ENCODE peak calls at places on chromosomes 4 and X, in nine cellular contexts. O, G, N, Q, F, U, Y, I and E are unnamed samples.

GRCh38 chr4:38034986-38035882 is 75.0 kb downstream of the PTTG2 start:
- DNase-seq in O (no peak), G (no peak), Y (no peak), F (no peak), I (no peak), N (peak; percentile 49), Q (peak; percentile 56), U (no peak), E (peak; percentile 68)

GRCh38 chr4:140168474-140168873 is 14.5 kb upstream of the MAML3 start:
- DNase-seq in Y (no peak), U (no peak), Q (no peak), O (no peak), N (peak; percentile 55), F (no peak), I (no peak), G (no peak), E (no peak)

GRCh38 chrX:28659269-28659668 is 72.0 kb downstream of the IL1RAPL1 start:
- DNase-seq in Q (peak; percentile 2), F (no peak), N (no peak), G (no peak), O (no peak), U (no peak), Y (no peak), I (no peak), E (no peak)

GRCh38 chr4:4270529-4270928 is 19.4 kb downstream of the LYAR start:
- DNase-seq in N (peak; percentile 42), G (no peak), U (no peak), Q (no peak), I (no peak), Y (no peak), F (no peak), O (no peak), E (no peak)

GRCh38 chr4:61590881-61591280 is 390.8 kb downstream of the ADGRL3 start:
- DNase-seq in Y (no peak), Q (no peak), F (no peak), U (no peak), I (no peak), O (no peak), N (no peak), G (no peak), E (no peak)

GRCh38 chr4:137370699-137371098 is 161.6 kb downstream of the PCDH18 start:
- DNase-seq in O (no peak), Q (no peak), I (no peak), U (no peak), Y (no peak), N (no peak), F (no peak), G (no peak), E (no peak)

GRCh38 chr4:1571165-1571908 is 112.8 kb downstream of the FAM53A start:
- DNase-seq in U (no peak), Q (no peak), O (peak; percentile 4), N (no peak), F (no peak), I (no peak), Y (no peak), G (no peak), E (no peak)

GRCh38 chrX:121151293-121151692 is 103.9 kb downstream of the GLUD2 start:
- DNase-seq in Y (no peak), N (no peak), G (no peak), I (no peak), O (no peak), F (no peak), Q (no peak), U (no peak), E (no peak)

GRCh38 chrX:100649550-100650356 is 5.8 kb downstream of the SRPX2 start:
- DNase-seq in N (peak; percentile 91), I (no peak), G (peak; percentile 84), O (peak; percentile 38), Y (peak; percentile 60), Q (no peak), U (no peak), F (peak; percentile 80), E (peak; percentile 86)

GRCh38 chrX:153845842-153846241 is 15.5 kb upstream of the PDZD4 start:
- DNase-seq in O (no peak), I (no peak), U (no peak), N (no peak), G (no peak), F (no peak), Y (no peak), Q (no peak), E (no peak)

GRCh38 chrX:120457766-120458180 is 11.3 kb downstream of the LAMP2 start:
- DNase-seq in I (no peak), F (no peak), U (no peak), Y (no peak), G (no peak), O (no peak), N (peak; percentile 91), Q (peak; percentile 50), E (no peak)

GRCh38 chr4:188986271-188986689 is 847.0 kb downstream of the TRIML1 start:
- DNase-seq in O (no peak), Q (no peak), I (no peak), U (no peak), N (peak; percentile 56), G (no peak), Y (no peak), F (no peak), E (no peak)

GRCh38 chr4:186029731-186030421 is 39.1 kb upstream of the TLR3 start:
- DNase-seq in I (peak; percentile 78), O (peak; percentile 81), N (peak; percentile 72), U (peak; percentile 54), F (peak; percentile 86), G (peak; percentile 96), Y (peak; percentile 83), Q (no peak), E (peak; percentile 44)

GRCh38 chrX:69603566-69604194 is 12.2 kb upstream of the EDA start:
- DNase-seq in N (no peak), G (no peak), I (no peak), U (no peak), O (no peak), Q (no peak), F (no peak), Y (no peak), E (peak; percentile 29)

GRCh38 chrX:40169193-40170086 is 71.7 kb upstream of the BCOR start:
- DNase-seq in G (peak; percentile 70), N (peak; percentile 73), Y (no peak), U (no peak), F (no peak), Q (peak; percentile 26), O (no peak), I (peak; percentile 74), E (peak; percentile 55)

GRCh38 chr4:55125763-55126541 is 557 bp upstream of the KDR start:
- DNase-seq in Y (peak; percentile 17), G (peak; percentile 78), O (peak; percentile 13), N (peak; percentile 27), I (no peak), U (no peak), Q (no peak), F (peak; percentile 38), E (peak; percentile 27)

DNA sequence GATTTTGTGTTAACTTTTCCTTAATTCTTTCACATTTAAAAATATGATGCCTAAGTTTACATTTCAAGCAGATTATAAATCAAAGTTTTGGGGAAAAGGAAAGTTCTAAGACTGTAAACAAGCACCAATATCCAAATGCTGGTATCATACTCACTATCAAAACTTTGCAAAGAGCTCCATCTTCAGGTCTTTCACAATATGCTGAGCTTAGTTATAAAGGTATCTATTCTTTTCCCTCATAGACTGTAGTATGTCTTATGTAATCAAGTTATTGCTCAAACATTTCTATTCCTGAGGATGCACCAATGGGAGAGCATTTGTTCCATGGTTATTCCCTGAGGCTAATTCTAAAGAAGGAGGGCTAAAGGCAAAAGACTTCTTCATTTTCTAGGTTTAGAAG is 207.9 kb upstream of the FAM241A start:
- DNase-seq in N (peak; percentile 18), O (no peak), G (no peak), F (no peak), Q (no peak), U (no peak), I (no peak), Y (no peak), E (no peak)
- TF ChIP-seq CTCF in N (peak; percentile 5), O (no peak), G (no peak), F (no peak), Q (no peak), U (no peak), I (no peak), Y (no peak), E (no peak)

GRCh38 chr4:57044279-57044678 is 65.6 kb downstream of the POLR2B start:
- DNase-seq in I (no peak), Q (no peak), Y (no peak), G (no peak), F (no peak), U (no peak), N (no peak), O (no peak), E (no peak)
- H3K27ac ChIP-seq in I (peak overlapping the region; percentile 66), Q (no peak overlapping the region), Y (peak overlapping the region; percentile 86), G (peak overlapping the region; percentile 95), F (peak overlapping the region; percentile 82), U (peak overlapping the region; percentile 85), N (peak overlapping the region; percentile 53), O (peak overlapping the region; percentile 87), E (peak overlapping the region; percentile 73)

GRCh38 chr4:15955670-15956069 is 7.3 kb downstream of the FGFBP2 start:
- DNase-seq in F (no peak), Q (no peak), G (no peak), O (no peak), U (no peak), I (no peak), N (peak; percentile 13), Y (no peak), E (no peak)
- TF ChIP-seq CTCF in F (no peak), Q (peak; percentile 3), G (no peak), O (no peak), U (no peak), I (no peak), N (peak; percentile 18), Y (no peak), E (no peak)

GRCh38 chr4:151862766-151863165 is 102.0 kb upstream of the GATB start:
- DNase-seq in O (no peak), Q (no peak), Y (no peak), G (no peak), N (peak; percentile 24), I (no peak), F (no peak), U (no peak), E (no peak)
- H3K27ac ChIP-seq in O (no peak overlapping the region), Q (no peak overlapping the region), Y (no peak overlapping the region), G (no peak overlapping the region), N (no peak overlapping the region), I (no peak overlapping the region), F (no peak overlapping the region), U (no peak overlapping the region), E (no peak overlapping the region)

GRCh38 chrX:79511799-79512198 is 144.7 kb upstream of the ITM2A start:
- DNase-seq in U (no peak), F (no peak), I (no peak), G (no peak), Y (no peak), Q (no peak), O (no peak), N (no peak), E (no peak)

GRCh38 chrX:79515529-79515928 is 148.4 kb upstream of the ITM2A start:
- DNase-seq in U (no peak), N (no peak), Y (no peak), I (no peak), O (no peak), F (no peak), G (no peak), Q (no peak), E (no peak)
- TF ChIP-seq CTCF in U (no peak), N (no peak), Y (no peak), I (no peak), O (no peak), F (no peak), G (no peak), Q (no peak), E (no peak)